ENCODE peak calls at places on chromosomes 11 and 22, in four cellular contexts. I is K562, X is H1, P is HepG2. N is an unnamed sample.

GRCh38 chr11:99988105-99988907 is 698.8 kb upstream of the ARHGAP42 start:
- DNase-seq in I (no peak), X (no peak), P (no peak), N (no peak)

GRCh38 chr11:111911563-111912401 is at the start of gene CRYAB:
- DNase-seq in I (peak), X (no peak), P (peak), N (no peak)

GRCh38 chr22:39242809-39243442 is 1.9 kb downstream of the PDGFB start:
- DNase-seq in I (peak), X (peak), P (peak), N (no peak)

GRCh38 chr11:61947486-61948210 is 2.5 kb upstream of the BEST1 start:
- DNase-seq in I (peak), X (peak), P (peak), N (no peak)

GRCh38 chr22:39252461-39253391 is 7.9 kb upstream of the PDGFB start:
- DNase-seq in I (no peak), X (no peak), P (no peak), N (no peak)

GRCh38 chr11:106943089-106943488 is 75.2 kb downstream of the GUCY1A2 start:
- DNase-seq in I (no peak), X (no peak), P (no peak), N (no peak)

GRCh38 chr11:112280268-112281126 is 19.8 kb upstream of the PLET1 start:
- DNase-seq in I (peak), X (peak), P (peak), N (peak)

GRCh38 chr22:31995046-31995445 is 48.0 kb upstream of the SLC5A1 start:
- DNase-seq in I (no peak), X (no peak), P (no peak), N (no peak)

GRCh38 chr11:86987687-86988086 is 32.5 kb upstream of the FZD4 start:
- DNase-seq in I (no peak), X (no peak), P (no peak), N (no peak)

GRCh38 chr11:111550258-111550657 is 9.7 kb downstream of the LAYN start:
- DNase-seq in I (no peak), X (no peak), P (no peak), N (no peak)

GRCh38 chr11:133982901-133983300 is 26.1 kb upstream of the IGSF9B start:
- DNase-seq in I (no peak), X (no peak), P (no peak), N (no peak)

GRCh38 chr11:44613081-44613628 is 47.7 kb downstream of the CD82 start:
- DNase-seq in I (no peak), X (no peak), P (no peak), N (no peak)

GRCh38 chr22:30474121-30474520 is 2.3 kb upstream of the SEC14L3 start:
- DNase-seq in I (no peak), X (no peak), P (no peak), N (no peak)

GRCh38 chr11:46108752-46109151 is 12.5 kb downstream of the PHF21A start:
- DNase-seq in I (no peak), X (no peak), P (no peak), N (no peak)

GRCh38 chr22:36790648-36791047 is 14.7 kb upstream of the IFT27 start:
- DNase-seq in I (no peak), X (no peak), P (no peak), N (no peak)

GRCh38 chr11:31958086-31958735 is 132.7 kb upstream of the RCN1 start:
- DNase-seq in I (peak), X (peak), P (peak), N (peak)

GRCh38 chr11:115193931-115194797 is 310.1 kb downstream of the CADM1 start:
- DNase-seq in I (no peak), X (no peak), P (peak), N (peak)

GRCh38 chr22:38204784-38205183 is 3.0 kb downstream of the MAFF start:
- DNase-seq in I (no peak), X (no peak), P (no peak), N (peak)

GRCh38 chr11:70210051-70210501 is 7.0 kb downstream of the FADD start:
- DNase-seq in I (no peak), X (no peak), P (no peak), N (no peak)

GRCh38 chr11:124788521-124788920 is 11.7 kb downstream of the MSANTD2 start:
- DNase-seq in I (no peak), X (no peak), P (no peak), N (no peak)

GRCh38 chr11:121672630-121673487 is 220.1 kb upstream of the SORL1-AS1 start:
- DNase-seq in I (no peak), X (no peak), P (no peak), N (no peak)

GRCh38 chr11:126515501-126515900 is 160.0 kb downstream of the ST3GAL4 start:
- DNase-seq in I (no peak), X (no peak), P (no peak), N (no peak)

GRCh38 chr11:47415949-47416472 is 7.6 kb downstream of the SLC39A13 start:
- DNase-seq in I (no peak), X (no peak), P (no peak), N (no peak)

GRCh38 chr11:36487619-36488018 is 22.5 kb downstream of the TRAF6 start:
- DNase-seq in I (no peak), X (no peak), P (no peak), N (no peak)

DNA sequence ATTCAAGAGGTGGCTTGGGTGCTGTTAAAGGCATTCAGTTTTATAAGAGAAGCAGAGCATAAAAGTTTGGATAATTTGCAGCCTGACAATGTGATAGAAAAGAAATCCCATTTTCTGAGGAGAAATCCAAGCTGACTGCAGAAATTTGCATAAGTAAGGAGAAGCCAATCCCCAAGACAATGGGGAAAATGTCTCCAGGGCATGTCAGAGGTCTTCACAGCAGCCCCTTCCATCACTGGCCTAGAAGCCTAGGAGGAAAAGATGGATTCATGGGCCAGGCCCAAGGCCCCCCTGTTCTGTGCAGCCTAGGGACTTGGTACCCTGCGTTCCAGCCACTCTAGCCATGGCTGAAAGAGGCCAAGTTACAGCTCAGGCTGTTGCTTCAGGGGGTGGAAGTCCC is 207.3 kb downstream of the METTL15 start:
- DNase-seq in I (no peak), X (no peak), P (no peak), N (no peak)
- TF ChIP-seq HDAC6 in I (no peak), X (no peak), P (no peak), N (no peak)

GRCh38 chr22:22945195-22945594 is 57.6 kb downstream of the IGLL5 start:
- DNase-seq in I (no peak), X (no peak), P (no peak), N (no peak)
- TF ChIP-seq HDAC6 in I (no peak), X (no peak), P (no peak), N (no peak)

GRCh38 chr11:78218707-78219492 is 30.2 kb downstream of the USP35 start:
- DNase-seq in I (no peak), X (no peak), P (no peak), N (no peak)
- TF ChIP-seq HDAC6 in I (no peak), X (no peak), P (no peak), N (no peak)

GRCh38 chr11:34640050-34640971 is 19.4 kb downstream of the EHF start:
- DNase-seq in I (no peak), X (no peak), P (peak), N (no peak)
- TF ChIP-seq HDAC6 in I (no peak), X (no peak), P (no peak), N (no peak)

GRCh38 chr11:95455228-95455627 is 224.2 kb upstream of the SESN3 start:
- DNase-seq in I (no peak), X (no peak), P (no peak), N (no peak)

GRCh38 chr11:95451261-95451660 is 220.3 kb upstream of the SESN3 start:
- DNase-seq in I (no peak), X (no peak), P (no peak), N (no peak)

GRCh38 chr11:95450547-95451123 is 219.6 kb upstream of the SESN3 start:
- DNase-seq in I (no peak), X (no peak), P (no peak), N (no peak)

GRCh38 chr11:95451682-95452081 is 220.7 kb upstream of the SESN3 start:
- DNase-seq in I (no peak), X (no peak), P (no peak), N (no peak)

DNA sequence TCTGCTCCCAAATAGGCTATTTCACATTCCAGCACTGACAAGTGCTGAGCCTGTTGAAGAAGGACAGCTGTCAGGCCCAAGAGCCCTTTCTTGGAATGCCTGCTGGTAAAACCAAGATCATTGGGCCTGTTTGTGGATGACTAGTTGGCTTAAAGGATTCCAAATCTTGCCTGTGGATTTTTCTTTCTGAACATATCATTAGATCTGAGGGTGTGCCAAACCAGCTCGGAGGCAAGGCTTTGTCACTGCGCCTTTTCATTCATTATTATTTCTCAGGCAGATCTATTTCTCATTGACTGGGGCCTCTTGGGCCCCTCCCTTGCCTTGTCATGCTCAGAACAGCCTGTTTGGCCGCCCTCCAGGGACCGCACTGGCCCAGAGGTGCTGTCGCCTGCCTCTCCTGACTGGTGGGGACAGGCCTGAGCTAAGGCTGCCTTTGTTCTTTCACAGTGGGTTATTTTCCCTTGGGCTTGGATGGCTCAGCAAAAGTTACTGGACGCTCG is 222.7 kb upstream of the SESN3 start:
- DNase-seq in I (peak), X (no peak), P (no peak), N (no peak)
- TF ChIP-seq HDAC6 in I (no peak), X (no peak), P (no peak), N (no peak)

GRCh38 chr11:67389477-67389876 is 2.3 kb upstream of the RAD9A start:
- DNase-seq in I (peak), X (peak), P (peak), N (no peak)
- TF ChIP-seq HDAC6 in I (no peak), X (no peak), P (no peak), N (no peak)

GRCh38 chr11:9616042-9616640 is 42.7 kb downstream of the WEE1 start:
- DNase-seq in I (no peak), X (no peak), P (no peak), N (no peak)
- TF ChIP-seq HDAC6 in I (no peak), X (no peak), P (no peak), N (no peak)

DNA sequence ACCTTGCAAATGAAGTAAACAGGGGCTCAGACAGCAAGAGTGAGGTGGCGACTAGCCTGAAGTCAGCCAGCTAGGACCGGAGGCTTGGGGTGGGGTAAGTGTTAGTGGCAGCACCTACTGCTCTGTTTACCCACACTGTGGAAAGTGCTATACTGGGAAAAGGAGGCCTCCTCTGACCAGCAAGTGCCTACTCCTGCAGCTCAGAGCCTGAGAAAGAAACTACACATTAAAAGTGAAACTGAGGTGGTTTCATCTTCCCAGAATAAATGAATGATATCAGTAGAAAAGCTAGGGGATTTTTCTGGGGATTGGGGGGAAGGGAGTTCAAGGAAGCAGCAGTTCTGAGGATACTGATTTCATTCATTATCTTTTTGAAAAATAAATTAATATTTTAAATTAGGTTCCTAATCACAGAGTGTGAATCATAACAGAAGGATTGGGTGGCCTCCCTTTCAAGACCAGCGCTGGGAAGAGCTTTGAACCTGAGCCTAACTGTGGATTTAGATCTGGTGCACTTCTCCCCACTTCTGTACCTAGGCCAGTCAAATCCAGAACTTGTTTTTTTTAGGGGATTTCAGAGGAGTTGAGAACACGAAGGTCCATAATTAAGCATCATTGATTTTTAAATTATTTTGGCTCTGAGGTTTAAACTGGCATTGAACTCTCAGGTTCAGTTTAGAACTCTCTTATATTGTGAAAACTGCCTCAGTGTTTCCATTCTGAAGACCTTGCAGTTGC is 48.1 kb upstream of the GRAMD1B start:
- DNase-seq in I (no peak), X (no peak), P (no peak), N (peak)
- TF ChIP-seq HDAC6 in I (no peak), X (no peak), P (no peak), N (no peak)

N was measured in GM12878.